ENCODE peak calls at places on chromosomes 6 and 20, in ten cellular contexts. One of them, this sample, is unnamed.

GRCh38 chr6:93419304-93420162 is at the start of gene EPHA7:
- DNase-seq in naive thymus-derived CD8-positive, alpha-beta T cell: no peak
- DNase-seq in hypothalamus: peak
- DNase-seq in pancreas: peak
- DNase-seq in AG04450: peak
- DNase-seq in Right ventricle myocardium inferior: peak
- DNase-seq in NCI-H1417 treated with DMSO at 0.1 percent for 48 hours: peak
- DNase-seq in fibroblast of lung: peak
- DNase-seq in SJSA1: peak
- DNase-seq in astrocyte: peak
- DNase-seq in this sample: peak

GRCh38 chr20:575230-575629 is 31.6 kb upstream of the CSNK2A1 start:
- DNase-seq in naive thymus-derived CD8-positive, alpha-beta T cell: no peak
- DNase-seq in SJSA1: no peak
- DNase-seq in NCI-H1417 treated with DMSO at 0.1 percent for 48 hours: no peak
- DNase-seq in Right ventricle myocardium inferior: no peak
- DNase-seq in pancreas: no peak
- DNase-seq in fibroblast of lung: no peak
- DNase-seq in hypothalamus: no peak
- DNase-seq in AG04450: no peak
- DNase-seq in astrocyte: no peak
- DNase-seq in this sample: no peak

GRCh38 chr6:132357120-132357519 is 44.2 kb downstream of the MOXD1 start:
- DNase-seq in astrocyte: peak
- DNase-seq in pancreas: no peak
- DNase-seq in NCI-H1417 treated with DMSO at 0.1 percent for 48 hours: no peak
- DNase-seq in naive thymus-derived CD8-positive, alpha-beta T cell: no peak
- DNase-seq in AG04450: no peak
- DNase-seq in Right ventricle myocardium inferior: no peak
- DNase-seq in hypothalamus: no peak
- DNase-seq in SJSA1: no peak
- DNase-seq in fibroblast of lung: peak
- DNase-seq in this sample: no peak

GRCh38 chr6:252775-253526 is 39.3 kb upstream of the DUSP22 start:
- DNase-seq in fibroblast of lung: no peak
- DNase-seq in Right ventricle myocardium inferior: no peak
- DNase-seq in pancreas: no peak
- DNase-seq in AG04450: no peak
- DNase-seq in hypothalamus: no peak
- DNase-seq in naive thymus-derived CD8-positive, alpha-beta T cell: no peak
- DNase-seq in astrocyte: no peak
- DNase-seq in SJSA1: no peak
- DNase-seq in NCI-H1417 treated with DMSO at 0.1 percent for 48 hours: peak
- DNase-seq in this sample: no peak

GRCh38 chr6:4640139-4640538 is 136.1 kb upstream of the CDYL start:
- DNase-seq in Right ventricle myocardium inferior: no peak
- DNase-seq in AG04450: peak
- DNase-seq in fibroblast of lung: peak
- DNase-seq in naive thymus-derived CD8-positive, alpha-beta T cell: no peak
- DNase-seq in astrocyte: peak
- DNase-seq in SJSA1: no peak
- DNase-seq in hypothalamus: no peak
- DNase-seq in pancreas: no peak
- DNase-seq in NCI-H1417 treated with DMSO at 0.1 percent for 48 hours: no peak
- DNase-seq in this sample: no peak

GRCh38 chr6:162343196-162343901 is 384.2 kb downstream of the PRKN start:
- DNase-seq in pancreas: no peak
- DNase-seq in NCI-H1417 treated with DMSO at 0.1 percent for 48 hours: no peak
- DNase-seq in hypothalamus: no peak
- DNase-seq in fibroblast of lung: no peak
- DNase-seq in SJSA1: no peak
- DNase-seq in AG04450: no peak
- DNase-seq in Right ventricle myocardium inferior: no peak
- DNase-seq in astrocyte: no peak
- DNase-seq in naive thymus-derived CD8-positive, alpha-beta T cell: no peak
- DNase-seq in this sample: no peak

GRCh38 chr6:147000545-147001488 is 203.4 kb upstream of the STXBP5 start:
- DNase-seq in SJSA1: no peak
- DNase-seq in fibroblast of lung: peak
- DNase-seq in pancreas: no peak
- DNase-seq in NCI-H1417 treated with DMSO at 0.1 percent for 48 hours: no peak
- DNase-seq in hypothalamus: no peak
- DNase-seq in astrocyte: peak
- DNase-seq in AG04450: peak
- DNase-seq in Right ventricle myocardium inferior: no peak
- DNase-seq in naive thymus-derived CD8-positive, alpha-beta T cell: no peak
- DNase-seq in this sample: peak

GRCh38 chr20:57391439-57392129 is 388 bp downstream of the RBM38 start:
- DNase-seq in pancreas: peak
- DNase-seq in fibroblast of lung: peak
- DNase-seq in astrocyte: no peak
- DNase-seq in AG04450: no peak
- DNase-seq in Right ventricle myocardium inferior: peak
- DNase-seq in NCI-H1417 treated with DMSO at 0.1 percent for 48 hours: no peak
- DNase-seq in SJSA1: no peak
- DNase-seq in hypothalamus: no peak
- DNase-seq in naive thymus-derived CD8-positive, alpha-beta T cell: no peak
- DNase-seq in this sample: no peak

GRCh38 chr20:478949-479429 is 16.7 kb upstream of the TBC1D20 start:
- DNase-seq in NCI-H1417 treated with DMSO at 0.1 percent for 48 hours: peak
- DNase-seq in AG04450: peak
- DNase-seq in naive thymus-derived CD8-positive, alpha-beta T cell: no peak
- DNase-seq in pancreas: no peak
- DNase-seq in fibroblast of lung: peak
- DNase-seq in Right ventricle myocardium inferior: no peak
- DNase-seq in astrocyte: peak
- DNase-seq in SJSA1: no peak
- DNase-seq in hypothalamus: no peak
- DNase-seq in this sample: no peak

GRCh38 chr6:108699290-108700041 is 138.7 kb downstream of the FOXO3 start:
- DNase-seq in pancreas: no peak
- DNase-seq in astrocyte: no peak
- DNase-seq in naive thymus-derived CD8-positive, alpha-beta T cell: no peak
- DNase-seq in NCI-H1417 treated with DMSO at 0.1 percent for 48 hours: no peak
- DNase-seq in hypothalamus: no peak
- DNase-seq in AG04450: no peak
- DNase-seq in fibroblast of lung: no peak
- DNase-seq in Right ventricle myocardium inferior: no peak
- DNase-seq in SJSA1: no peak
- DNase-seq in this sample: no peak

GRCh38 chr6:170279426-170279825 is 11.5 kb downstream of the DLL1 start:
- DNase-seq in NCI-H1417 treated with DMSO at 0.1 percent for 48 hours: no peak
- DNase-seq in astrocyte: no peak
- DNase-seq in naive thymus-derived CD8-positive, alpha-beta T cell: no peak
- DNase-seq in AG04450: no peak
- DNase-seq in SJSA1: no peak
- DNase-seq in pancreas: no peak
- DNase-seq in fibroblast of lung: no peak
- DNase-seq in hypothalamus: no peak
- DNase-seq in Right ventricle myocardium inferior: no peak
- DNase-seq in this sample: no peak

GRCh38 chr6:130453230-130453629 is 87.4 kb downstream of the TMEM200A start:
- DNase-seq in SJSA1: no peak
- DNase-seq in pancreas: no peak
- DNase-seq in hypothalamus: no peak
- DNase-seq in astrocyte: peak
- DNase-seq in fibroblast of lung: peak
- DNase-seq in AG04450: no peak
- DNase-seq in NCI-H1417 treated with DMSO at 0.1 percent for 48 hours: no peak
- DNase-seq in Right ventricle myocardium inferior: no peak
- DNase-seq in naive thymus-derived CD8-positive, alpha-beta T cell: no peak
- DNase-seq in this sample: peak

GRCh38 chr20:57325632-57326356 is 3.8 kb upstream of the SPO11 start:
- DNase-seq in pancreas: no peak
- DNase-seq in hypothalamus: no peak
- DNase-seq in Right ventricle myocardium inferior: no peak
- DNase-seq in astrocyte: no peak
- DNase-seq in NCI-H1417 treated with DMSO at 0.1 percent for 48 hours: no peak
- DNase-seq in fibroblast of lung: no peak
- DNase-seq in AG04450: no peak
- DNase-seq in naive thymus-derived CD8-positive, alpha-beta T cell: no peak
- DNase-seq in SJSA1: no peak
- DNase-seq in this sample: no peak

GRCh38 chr6:40302856-40303449 is 284.2 kb downstream of the LRFN2 start:
- DNase-seq in fibroblast of lung: no peak
- DNase-seq in astrocyte: no peak
- DNase-seq in AG04450: no peak
- DNase-seq in Right ventricle myocardium inferior: no peak
- DNase-seq in NCI-H1417 treated with DMSO at 0.1 percent for 48 hours: no peak
- DNase-seq in hypothalamus: no peak
- DNase-seq in pancreas: no peak
- DNase-seq in SJSA1: no peak
- DNase-seq in naive thymus-derived CD8-positive, alpha-beta T cell: no peak
- DNase-seq in this sample: no peak

GRCh38 chr6:82818727-82819126 is 246.9 kb downstream of the UBE3D start:
- DNase-seq in pancreas: no peak
- DNase-seq in NCI-H1417 treated with DMSO at 0.1 percent for 48 hours: no peak
- DNase-seq in SJSA1: no peak
- DNase-seq in AG04450: peak
- DNase-seq in Right ventricle myocardium inferior: no peak
- DNase-seq in astrocyte: peak
- DNase-seq in fibroblast of lung: peak
- DNase-seq in naive thymus-derived CD8-positive, alpha-beta T cell: no peak
- DNase-seq in hypothalamus: no peak
- DNase-seq in this sample: peak

GRCh38 chr6:23180504-23181293 is 611.3 kb downstream of the HDGFL1 start:
- DNase-seq in fibroblast of lung: peak
- DNase-seq in SJSA1: no peak
- DNase-seq in AG04450: peak
- DNase-seq in astrocyte: peak
- DNase-seq in hypothalamus: peak
- DNase-seq in pancreas: no peak
- DNase-seq in NCI-H1417 treated with DMSO at 0.1 percent for 48 hours: peak
- DNase-seq in naive thymus-derived CD8-positive, alpha-beta T cell: no peak
- DNase-seq in Right ventricle myocardium inferior: peak
- DNase-seq in this sample: peak

GRCh38 chr6:40714576-40715500 is 127.7 kb upstream of the LRFN2 start:
- DNase-seq in NCI-H1417 treated with DMSO at 0.1 percent for 48 hours: no peak
- DNase-seq in SJSA1: no peak
- DNase-seq in hypothalamus: no peak
- DNase-seq in Right ventricle myocardium inferior: no peak
- DNase-seq in pancreas: no peak
- DNase-seq in astrocyte: no peak
- DNase-seq in naive thymus-derived CD8-positive, alpha-beta T cell: no peak
- DNase-seq in AG04450: no peak
- DNase-seq in fibroblast of lung: no peak
- DNase-seq in this sample: no peak

GRCh38 chr6:50549460-50549859 is 163.9 kb upstream of the TFAP2D start:
- DNase-seq in fibroblast of lung: no peak
- DNase-seq in Right ventricle myocardium inferior: no peak
- DNase-seq in NCI-H1417 treated with DMSO at 0.1 percent for 48 hours: no peak
- DNase-seq in SJSA1: no peak
- DNase-seq in pancreas: no peak
- DNase-seq in astrocyte: no peak
- DNase-seq in AG04450: no peak
- DNase-seq in naive thymus-derived CD8-positive, alpha-beta T cell: no peak
- DNase-seq in hypothalamus: no peak
- DNase-seq in this sample: no peak

GRCh38 chr20:53215166-53215565 is 243.0 kb downstream of the TSHZ2 start:
- DNase-seq in Right ventricle myocardium inferior: no peak
- DNase-seq in astrocyte: no peak
- DNase-seq in SJSA1: no peak
- DNase-seq in pancreas: no peak
- DNase-seq in naive thymus-derived CD8-positive, alpha-beta T cell: no peak
- DNase-seq in hypothalamus: no peak
- DNase-seq in fibroblast of lung: no peak
- DNase-seq in AG04450: no peak
- DNase-seq in NCI-H1417 treated with DMSO at 0.1 percent for 48 hours: no peak
- DNase-seq in this sample: no peak

GRCh38 chr6:159761135-159761872 is 541 bp upstream of the ACAT2 start:
- DNase-seq in fibroblast of lung: peak
- DNase-seq in SJSA1: peak
- DNase-seq in Right ventricle myocardium inferior: peak
- DNase-seq in hypothalamus: no peak
- DNase-seq in naive thymus-derived CD8-positive, alpha-beta T cell: no peak
- DNase-seq in NCI-H1417 treated with DMSO at 0.1 percent for 48 hours: no peak
- DNase-seq in AG04450: no peak
- DNase-seq in astrocyte: no peak
- DNase-seq in pancreas: peak
- DNase-seq in this sample: no peak

GRCh38 chr6:9467746-9468145 is 947.1 kb downstream of the TFAP2A start:
- DNase-seq in fibroblast of lung: peak
- DNase-seq in AG04450: no peak
- DNase-seq in Right ventricle myocardium inferior: no peak
- DNase-seq in NCI-H1417 treated with DMSO at 0.1 percent for 48 hours: no peak
- DNase-seq in SJSA1: peak
- DNase-seq in naive thymus-derived CD8-positive, alpha-beta T cell: no peak
- DNase-seq in pancreas: no peak
- DNase-seq in hypothalamus: no peak
- DNase-seq in astrocyte: peak
- DNase-seq in this sample: no peak

GRCh38 chr6:593139-593906 is 63.6 kb downstream of the HUS1B start:
- DNase-seq in Right ventricle myocardium inferior: no peak
- DNase-seq in pancreas: no peak
- DNase-seq in naive thymus-derived CD8-positive, alpha-beta T cell: peak
- DNase-seq in AG04450: no peak
- DNase-seq in hypothalamus: no peak
- DNase-seq in astrocyte: peak
- DNase-seq in fibroblast of lung: peak
- DNase-seq in SJSA1: peak
- DNase-seq in NCI-H1417 treated with DMSO at 0.1 percent for 48 hours: peak
- DNase-seq in this sample: no peak

GRCh38 chr6:119215885-119216590 is 133.5 kb downstream of the MAN1A1 start:
- DNase-seq in hypothalamus: no peak
- DNase-seq in pancreas: no peak
- DNase-seq in Right ventricle myocardium inferior: no peak
- DNase-seq in fibroblast of lung: no peak
- DNase-seq in SJSA1: no peak
- DNase-seq in AG04450: no peak
- DNase-seq in naive thymus-derived CD8-positive, alpha-beta T cell: no peak
- DNase-seq in NCI-H1417 treated with DMSO at 0.1 percent for 48 hours: no peak
- DNase-seq in astrocyte: no peak
- DNase-seq in this sample: no peak

GRCh38 chr6:150891886-150892485 is 26.5 kb downstream of the MTHFD1L start:
- DNase-seq in AG04450: peak
- DNase-seq in astrocyte: peak
- DNase-seq in naive thymus-derived CD8-positive, alpha-beta T cell: peak
- DNase-seq in fibroblast of lung: peak
- DNase-seq in NCI-H1417 treated with DMSO at 0.1 percent for 48 hours: peak
- DNase-seq in Right ventricle myocardium inferior: no peak
- DNase-seq in pancreas: peak
- DNase-seq in hypothalamus: peak
- DNase-seq in SJSA1: peak
- DNase-seq in this sample: peak

GRCh38 chr6:169950558-169950957 is 199.1 kb downstream of the ERMARD start:
- DNase-seq in Right ventricle myocardium inferior: no peak
- DNase-seq in naive thymus-derived CD8-positive, alpha-beta T cell: no peak
- DNase-seq in fibroblast of lung: no peak
- DNase-seq in NCI-H1417 treated with DMSO at 0.1 percent for 48 hours: peak
- DNase-seq in astrocyte: no peak
- DNase-seq in SJSA1: no peak
- DNase-seq in AG04450: no peak
- DNase-seq in hypothalamus: no peak
- DNase-seq in pancreas: no peak
- DNase-seq in this sample: no peak

GRCh38 chr20:14470231-14470894 is 133.0 kb upstream of the FLRT3 start:
- DNase-seq in naive thymus-derived CD8-positive, alpha-beta T cell: no peak
- DNase-seq in fibroblast of lung: no peak
- DNase-seq in hypothalamus: no peak
- DNase-seq in AG04450: no peak
- DNase-seq in astrocyte: no peak
- DNase-seq in NCI-H1417 treated with DMSO at 0.1 percent for 48 hours: no peak
- DNase-seq in SJSA1: no peak
- DNase-seq in pancreas: peak
- DNase-seq in Right ventricle myocardium inferior: no peak
- DNase-seq in this sample: no peak

GRCh38 chr6:71721642-71722041 is 164.7 kb upstream of the RIMS1 start:
- DNase-seq in pancreas: no peak
- DNase-seq in AG04450: no peak
- DNase-seq in Right ventricle myocardium inferior: no peak
- DNase-seq in naive thymus-derived CD8-positive, alpha-beta T cell: no peak
- DNase-seq in astrocyte: peak
- DNase-seq in hypothalamus: no peak
- DNase-seq in SJSA1: no peak
- DNase-seq in NCI-H1417 treated with DMSO at 0.1 percent for 48 hours: no peak
- DNase-seq in fibroblast of lung: peak
- DNase-seq in this sample: peak

GRCh38 chr6:135647521-135647920 is 150.0 kb upstream of the AHI1 start:
- DNase-seq in NCI-H1417 treated with DMSO at 0.1 percent for 48 hours: no peak
- DNase-seq in naive thymus-derived CD8-positive, alpha-beta T cell: no peak
- DNase-seq in pancreas: no peak
- DNase-seq in Right ventricle myocardium inferior: no peak
- DNase-seq in hypothalamus: no peak
- DNase-seq in astrocyte: no peak
- DNase-seq in fibroblast of lung: no peak
- DNase-seq in AG04450: no peak
- DNase-seq in SJSA1: no peak
- DNase-seq in this sample: no peak